ENCODE peak calls at places on chromosomes 11 and 22, in six cellular contexts. D is body of pancreas, B is iPS-NIHi11, L is T-helper 1 cell, V is HCEC 1CT, A is NCI-H1105. N is an unnamed sample.

GRCh38 chr11:75264971-75265370 is 24.4 kb downstream of the TPBGL start:
- DNase-seq in D (no peak), B (no peak), L (no peak), V (no peak), A (no peak), N (no peak)

GRCh38 chr11:94401773-94402265 is 600 bp upstream of the GPR83 start:
- DNase-seq in D (no peak), B (no peak), L (no peak), V (no peak), A (no peak), N (peak)

GRCh38 chr22:47196881-47197701 is 434.6 kb downstream of the TBC1D22A start:
- DNase-seq in D (no peak), B (no peak), L (no peak), V (no peak), A (no peak), N (no peak)

GRCh38 chr11:3905080-3905953 is 49.9 kb downstream of the STIM1 start:
- DNase-seq in D (peak), B (peak), L (peak), V (peak), A (no peak), N (peak)

GRCh38 chr11:95764267-95764898 is 25.2 kb downstream of the FAM76B start:
- DNase-seq in D (no peak), B (peak), L (no peak), V (peak), A (peak), N (peak)

GRCh38 chr11:131370090-131370751 is at the start of gene NTM:
- DNase-seq in D (peak), B (no peak), L (no peak), V (no peak), A (peak), N (peak)

GRCh38 chr11:76209671-76209955 is 3.3 kb upstream of the WNT11 start:
- DNase-seq in D (no peak), B (no peak), L (no peak), V (no peak), A (no peak), N (no peak)

GRCh38 chr11:9692696-9693095 is 28.8 kb downstream of the SWAP70 start:
- DNase-seq in D (no peak), B (no peak), L (no peak), V (no peak), A (no peak), N (no peak)

GRCh38 chr11:96008161-96008560 is 84.3 kb upstream of the MTMR2 start:
- DNase-seq in D (no peak), B (no peak), L (no peak), V (peak), A (no peak), N (no peak)

GRCh38 chr22:36330655-36331305 is 57.0 kb downstream of the MYH9 start:
- DNase-seq in D (peak), B (no peak), L (no peak), V (peak), A (no peak), N (no peak)

GRCh38 chr22:44782286-44782830 is 30.0 kb downstream of the ARHGAP8 start:
- DNase-seq in D (peak), B (no peak), L (no peak), V (no peak), A (no peak), N (no peak)

GRCh38 chr22:40407021-40407761 is 36.8 kb downstream of the SGSM3 start:
- DNase-seq in D (no peak), B (no peak), L (no peak), V (no peak), A (no peak), N (no peak)

GRCh38 chr22:25475554-25476022 is 88.9 kb upstream of the GRK3 start:
- DNase-seq in D (no peak), B (peak), L (no peak), V (no peak), A (peak), N (peak)

GRCh38 chr11:128476031-128476430 is 111.3 kb downstream of the ETS1 start:
- DNase-seq in D (no peak), B (no peak), L (no peak), V (no peak), A (no peak), N (no peak)

GRCh38 chr11:64007160-64007628 is 21.0 kb downstream of the OTUB1 start:
- DNase-seq in D (no peak), B (peak), L (no peak), V (peak), A (no peak), N (peak)

GRCh38 chr22:28023774-28024173 is 104.7 kb upstream of the PITPNB start:
- DNase-seq in D (no peak), B (no peak), L (no peak), V (no peak), A (no peak), N (no peak)

GRCh38 chr11:6629573-6629891 is 10.3 kb upstream of the TPP1 start:
- DNase-seq in D (no peak), B (no peak), L (no peak), V (no peak), A (no peak), N (peak)

GRCh38 chr11:68002943-68003845 is 703 bp downstream of the UNC93B1 start:
- DNase-seq in D (peak), B (peak), L (peak), V (no peak), A (peak), N (peak)

GRCh38 chr22:43110444-43110926 is at the start of gene BIK:
- DNase-seq in D (peak), B (peak), L (peak), V (peak), A (peak), N (peak)

GRCh38 chr11:59542142-59542810 is 30.9 kb downstream of the OR4D9 start:
- DNase-seq in D (no peak), B (no peak), L (no peak), V (no peak), A (no peak), N (no peak)

GRCh38 chr11:3106736-3107524 is 49.7 kb upstream of the CARS1 start:
- DNase-seq in D (no peak), B (peak), L (no peak), V (no peak), A (no peak), N (peak)

GRCh38 chr22:48485144-48486135 is 1342.2 kb downstream of the BRD1 start:
- DNase-seq in D (no peak), B (no peak), L (no peak), V (no peak), A (no peak), N (no peak)

GRCh38 chr11:10725114-10725906 is 25.7 kb upstream of the CTR9 start:
- DNase-seq in D (peak), B (no peak), L (no peak), V (peak), A (no peak), N (no peak)

GRCh38 chr11:85628771-85629341 is 463 bp downstream of the TMEM126B start:
- DNase-seq in D (no peak), B (no peak), L (no peak), V (peak), A (no peak), N (peak)

GRCh38 chr11:130629039-130629438 is 180.6 kb downstream of the ADAMTS15 start:
- DNase-seq in D (no peak), B (no peak), L (no peak), V (no peak), A (no peak), N (no peak)

GRCh38 chr22:22893891-22894739 is 6.5 kb downstream of the IGLL5 start:
- DNase-seq in D (no peak), B (no peak), L (no peak), V (no peak), A (no peak), N (peak)

GRCh38 chr11:78313898-78314297 is 103.7 kb downstream of the GAB2 start:
- DNase-seq in D (peak), B (no peak), L (no peak), V (no peak), A (no peak), N (no peak)

GRCh38 chr22:30284172-30284571 is 5.1 kb downstream of the CASTOR1 start:
- DNase-seq in D (no peak), B (no peak), L (no peak), V (no peak), A (no peak), N (no peak)

GRCh38 chr11:34192481-34193401 is 87.3 kb downstream of the NAT10 start:
- DNase-seq in D (peak), B (no peak), L (no peak), V (peak), A (no peak), N (no peak)

GRCh38 chr22:50282361-50283144 is 12.4 kb upstream of the MAPK11 start:
- DNase-seq in D (peak), B (peak), L (no peak), V (peak), A (no peak), N (no peak)

GRCh38 chr22:19687561-19688300 is 26.6 kb upstream of the SEPTIN5 start:
- DNase-seq in D (no peak), B (no peak), L (no peak), V (no peak), A (peak), N (no peak)

GRCh38 chr11:18707811-18708340 is 9.3 kb downstream of the TMEM86A start:
- DNase-seq in D (no peak), B (no peak), L (no peak), V (no peak), A (no peak), N (no peak)

GRCh38 chr11:12724301-12725046 is 50.3 kb downstream of the TEAD1 start:
- DNase-seq in D (peak), B (peak), L (no peak), V (peak), A (peak), N (peak)

GRCh38 chr22:48802576-48802975 is 1025.1 kb downstream of the BRD1 start:
- DNase-seq in D (no peak), B (no peak), L (no peak), V (no peak), A (no peak), N (no peak)

GRCh38 chr11:20599424-20600346 is at the start of gene SLC6A5:
- DNase-seq in D (peak), B (peak), L (no peak), V (no peak), A (no peak), N (peak)

GRCh38 chr11:11436715-11437313 is 83.8 kb upstream of the CSNK2A3 start:
- DNase-seq in D (peak), B (no peak), L (no peak), V (no peak), A (no peak), N (no peak)

N was measured in GM23338.